ENCODE peak calls at places on chromosome 3, in six cellular contexts. A, S, Y, Z, J and I are unnamed samples.

GRCh38 chr3:53880396-53881345 is 1.3 kb downstream of the ACTR8 start:
- DNase-seq in A (no peak), S (no peak), Y (no peak), Z (no peak), J (no peak), I (no peak)

GRCh38 chr3:112358311-112358780 is 25.4 kb downstream of the CD200 start:
- DNase-seq in A (no peak), S (no peak), Y (no peak), Z (no peak), J (no peak), I (no peak)

GRCh38 chr3:25664066-25664809 is 469 bp downstream of the TOP2B start:
- DNase-seq in A (peak), S (peak), Y (no peak), Z (peak), J (peak), I (peak)

GRCh38 chr3:32819086-32819450 is 1.3 kb downstream of the TRIM71 start:
- DNase-seq in A (no peak), S (peak), Y (no peak), Z (no peak), J (no peak), I (no peak)

GRCh38 chr3:100902572-100902971 is 90.6 kb downstream of the ABI3BP start:
- DNase-seq in A (no peak), S (no peak), Y (peak), Z (no peak), J (no peak), I (no peak)

GRCh38 chr3:53234841-53235232 is 21.0 kb downstream of the TKT start:
- DNase-seq in A (no peak), S (no peak), Y (no peak), Z (no peak), J (no peak), I (no peak)

GRCh38 chr3:180704532-180704931 is 25.2 kb upstream of the CCDC39 start:
- DNase-seq in A (no peak), S (no peak), Y (no peak), Z (no peak), J (no peak), I (no peak)

GRCh38 chr3:105483476-105483875 is 116.8 kb downstream of the ALCAM start:
- DNase-seq in A (no peak), S (no peak), Y (no peak), Z (no peak), J (no peak), I (no peak)

GRCh38 chr3:108171095-108171494 is 51.1 kb downstream of the IFT57 start:
- DNase-seq in A (no peak), S (no peak), Y (no peak), Z (no peak), J (no peak), I (no peak)

GRCh38 chr3:127490271-127491023 is 100.1 kb downstream of the TPRA1 start:
- DNase-seq in A (no peak), S (no peak), Y (no peak), Z (no peak), J (no peak), I (no peak)

GRCh38 chr3:186239321-186239720 is 122.7 kb downstream of the DGKG start:
- DNase-seq in A (no peak), S (no peak), Y (no peak), Z (no peak), J (no peak), I (no peak)

GRCh38 chr3:42099020-42099765 is 8.0 kb downstream of the TRAK1 start:
- DNase-seq in A (no peak), S (peak), Y (no peak), Z (no peak), J (no peak), I (no peak)

GRCh38 chr3:66036586-66037061 is 2.1 kb downstream of the MAGI1 start:
- DNase-seq in A (no peak), S (no peak), Y (no peak), Z (no peak), J (peak), I (no peak)

GRCh38 chr3:134901461-134901860 is 106.4 kb downstream of the EPHB1 start:
- DNase-seq in A (no peak), S (no peak), Y (no peak), Z (no peak), J (no peak), I (no peak)

GRCh38 chr3:3615533-3615932 is 183.7 kb upstream of the LRRN1 start:
- DNase-seq in A (no peak), S (no peak), Y (no peak), Z (no peak), J (peak), I (no peak)

GRCh38 chr3:152200476-152201422 is 68.0 kb upstream of the MBNL1 start:
- DNase-seq in A (no peak), S (no peak), Y (no peak), Z (no peak), J (no peak), I (no peak)

GRCh38 chr3:141410861-141411771 is 42.8 kb downstream of the ZBTB38 start:
- DNase-seq in A (no peak), S (no peak), Y (no peak), Z (no peak), J (no peak), I (no peak)

GRCh38 chr3:30686176-30686575 is 79.8 kb downstream of the TGFBR2 start:
- DNase-seq in A (no peak), S (no peak), Y (no peak), Z (no peak), J (no peak), I (no peak)

GRCh38 chr3:178367817-178368617 is 168.2 kb upstream of the KCNMB2 start:
- DNase-seq in A (no peak), S (no peak), Y (no peak), Z (no peak), J (no peak), I (no peak)

GRCh38 chr3:104554409-104554808 is 812.3 kb upstream of the ALCAM start:
- DNase-seq in A (no peak), S (no peak), Y (no peak), Z (no peak), J (no peak), I (no peak)

GRCh38 chr3:130760922-130761321 is 14.3 kb upstream of the PIK3R4 start:
- DNase-seq in A (no peak), S (no peak), Y (no peak), Z (no peak), J (no peak), I (no peak)

GRCh38 chr3:193052294-193052693 is 134.6 kb upstream of the MB21D2 start:
- DNase-seq in A (no peak), S (no peak), Y (no peak), Z (no peak), J (no peak), I (no peak)

GRCh38 chr3:113165841-113166240 is 45.5 kb upstream of the BOC start:
- DNase-seq in A (no peak), S (no peak), Y (no peak), Z (no peak), J (no peak), I (no peak)